ENCODE peak calls at places on chromosome 18, in five cellular contexts. R, G, B, E and U are unnamed samples.

GRCh38 chr18:23958036-23958435 is 56.5 kb upstream of the TTC39C start:
- DNase-seq in R (no peak), G (peak), E (no peak), B (no peak), U (no peak)

GRCh38 chr18:28013064-28013463 is 163.9 kb downstream of the CDH2 start:
- DNase-seq in B (no peak), G (no peak), R (no peak), E (peak), U (peak)

GRCh38 chr18:32582455-32582854 is 111.8 kb upstream of the GAREM1 start:
- DNase-seq in R (no peak), B (no peak), E (no peak), G (no peak), U (no peak)

GRCh38 chr18:22542400-22542835 is 124.7 kb upstream of the CTAGE1 start:
- DNase-seq in G (peak), E (peak), R (no peak), B (no peak), U (peak)

GRCh38 chr18:31553800-31554199 is 37.9 kb upstream of the TTR start:
- DNase-seq in E (no peak), G (no peak), R (no peak), B (no peak), U (no peak)

GRCh38 chr18:23106575-23106974 is 28.7 kb upstream of the CABLES1 start:
- DNase-seq in R (no peak), E (peak), G (peak), B (no peak), U (peak)

GRCh38 chr18:23992119-23992940 is 22.2 kb upstream of the TTC39C start:
- DNase-seq in R (no peak), G (no peak), E (peak), B (no peak), U (no peak)

GRCh38 chr18:37483221-37483971 is 82.2 kb downstream of the CELF4 start:
- DNase-seq in R (no peak), B (no peak), G (no peak), E (peak), U (peak)

GRCh38 chr18:47323158-47323557 is 71.7 kb upstream of the SKOR2 start:
- DNase-seq in E (peak), R (no peak), G (no peak), B (no peak), U (peak)

GRCh38 chr18:8362863-8363262 is 246.4 kb upstream of the RAB12 start:
- DNase-seq in E (no peak), R (no peak), B (no peak), G (no peak), U (no peak)

GRCh38 chr18:39772155-39772919 is 2182.7 kb upstream of the PIK3C3 start:
- DNase-seq in G (no peak), R (no peak), B (no peak), E (peak), U (peak)

GRCh38 chr18:28132084-28132483 is 44.8 kb downstream of the CDH2 start:
- DNase-seq in E (no peak), R (no peak), G (no peak), B (no peak), U (no peak)

GRCh38 chr18:75248426-75249191 is 38.0 kb downstream of the TSHZ1 start:
- DNase-seq in E (no peak), R (no peak), G (no peak), B (no peak), U (no peak)

GRCh38 chr18:26813043-26813442 is 52.5 kb downstream of the AQP4 start:
- DNase-seq in E (peak), G (no peak), R (peak), B (no peak), U (peak)

GRCh38 chr18:59303006-59303405 is 15.4 kb downstream of the CPLX4 start:
- DNase-seq in B (no peak), G (no peak), E (no peak), R (no peak), U (no peak)

GRCh38 chr18:47604041-47604440 is 326.4 kb downstream of the SMAD2 start:
- DNase-seq in R (no peak), E (no peak), G (no peak), B (no peak), U (no peak)